ENCODE peak calls at places on chromosomes 11 and 22, in nine cellular contexts. H is mesendoderm, Q is OCI-LY7, I is uterus, W is dorsolateral prefrontal cortex, K is cardiac muscle cell, P is right lobe of liver, N is heart left ventricle, X is tibial artery. R is an unnamed sample.

GRCh38 chr11:94112182-94112960 is 16.3 kb upstream of the PANX1 start:
- DNase-seq in H (no peak), Q (no peak), I (no peak), W (no peak), K (peak), P (no peak), N (no peak), X (no peak), R (no peak)

GRCh38 chr11:2924821-2925675 is 4.2 kb downstream of the PHLDA2 start:
- DNase-seq in H (no peak), Q (no peak), I (no peak), W (no peak), K (no peak), P (no peak), N (no peak), X (no peak), R (no peak)

GRCh38 chr11:47611240-47611863 is 17.1 kb upstream of the C1QTNF4 start:
- DNase-seq in H (no peak), Q (peak), I (no peak), W (no peak), K (no peak), P (no peak), N (no peak), X (no peak), R (no peak)

GRCh38 chr11:100556781-100557180 is 130.3 kb upstream of the ARHGAP42 start:
- DNase-seq in H (no peak), Q (no peak), I (no peak), W (no peak), K (no peak), P (no peak), N (no peak), X (no peak), R (no peak)

GRCh38 chr11:115919341-115920086 is 415.3 kb upstream of the CADM1 start:
- DNase-seq in H (peak), Q (no peak), I (no peak), W (no peak), K (peak), P (no peak), N (no peak), X (no peak), R (no peak)

GRCh38 chr11:6219359-6219758 is 14.0 kb downstream of the C11orf42 start:
- DNase-seq in H (peak), Q (no peak), I (no peak), W (no peak), K (peak), P (no peak), N (no peak), X (peak), R (no peak)

GRCh38 chr11:111376453-111376871 is 2.6 kb downstream of the POU2AF1 start:
- DNase-seq in H (no peak), Q (no peak), I (no peak), W (no peak), K (no peak), P (no peak), N (no peak), X (no peak), R (no peak)

GRCh38 chr22:47174096-47174495 is 411.6 kb downstream of the TBC1D22A start:
- DNase-seq in H (no peak), Q (no peak), I (peak), W (no peak), K (no peak), P (peak), N (peak), X (no peak), R (no peak)

GRCh38 chr11:45530776-45531175 is 134.6 kb downstream of the CHST1 start:
- DNase-seq in H (no peak), Q (no peak), I (no peak), W (no peak), K (no peak), P (no peak), N (no peak), X (no peak), R (no peak)

GRCh38 chr11:12159351-12160099 is 49.1 kb downstream of the MICAL2 start:
- DNase-seq in H (no peak), Q (no peak), I (no peak), W (peak), K (peak), P (no peak), N (no peak), X (peak), R (no peak)

GRCh38 chr22:39234867-39235687 is 9.7 kb downstream of the PDGFB start:
- DNase-seq in H (no peak), Q (no peak), I (no peak), W (no peak), K (no peak), P (peak), N (peak), X (no peak), R (no peak)

GRCh38 chr22:19464975-19465374 is 14.0 kb downstream of the UFD1 start:
- DNase-seq in H (no peak), Q (no peak), I (no peak), W (no peak), K (no peak), P (peak), N (no peak), X (no peak), R (no peak)

GRCh38 chr22:41966607-41967240 is 2.5 kb upstream of the SEPTIN3 start:
- DNase-seq in H (peak), Q (peak), I (no peak), W (peak), K (peak), P (no peak), N (no peak), X (peak), R (no peak)

GRCh38 chr11:47376543-47377371 is 1.6 kb downstream of the SPI1 start:
- DNase-seq in H (peak), Q (peak), I (no peak), W (no peak), K (peak), P (no peak), N (no peak), X (peak), R (no peak)

GRCh38 chr11:58334708-58335107 is 24.2 kb downstream of the OR5B17 start:
- DNase-seq in H (peak), Q (no peak), I (no peak), W (no peak), K (peak), P (no peak), N (no peak), X (no peak), R (no peak)

GRCh38 chr22:22933807-22934542 is 46.4 kb downstream of the IGLL5 start:
- DNase-seq in H (no peak), Q (no peak), I (no peak), W (no peak), K (no peak), P (no peak), N (no peak), X (no peak), R (no peak)

GRCh38 chr11:45885274-45885920 is at the start of gene MAPK8IP1:
- DNase-seq in H (peak), Q (peak), I (peak), W (no peak), K (peak), P (peak), N (peak), X (no peak), R (no peak)

GRCh38 chr11:7909585-7910325 is 21.3 kb downstream of the OR10A6 start:
- DNase-seq in H (peak), Q (no peak), I (no peak), W (no peak), K (no peak), P (no peak), N (no peak), X (no peak), R (no peak)

GRCh38 chr22:37775785-37776638 is 31.7 kb upstream of the GCAT start:
- DNase-seq in H (no peak), Q (no peak), I (no peak), W (no peak), K (no peak), P (no peak), N (no peak), X (no peak), R (no peak)

GRCh38 chr11:100682247-100682969 is 4.7 kb upstream of the ARHGAP42 start:
- DNase-seq in H (peak), Q (peak), I (no peak), W (no peak), K (peak), P (no peak), N (no peak), X (no peak), R (no peak)

GRCh38 chr22:38465673-38466490 is 2.0 kb upstream of the KDELR3 start:
- DNase-seq in H (no peak), Q (peak), I (no peak), W (no peak), K (no peak), P (no peak), N (no peak), X (no peak), R (no peak)

GRCh38 chr11:103534959-103535358 is 425.7 kb downstream of the DYNC2H1 start:
- DNase-seq in H (no peak), Q (no peak), I (no peak), W (no peak), K (no peak), P (no peak), N (no peak), X (no peak), R (no peak)

GRCh38 chr11:62104816-62105610 is 18.8 kb upstream of the INCENP start:
- DNase-seq in H (no peak), Q (no peak), I (peak), W (no peak), K (peak), P (no peak), N (peak), X (no peak), R (no peak)

GRCh38 chr11:27291302-27291889 is 71.6 kb downstream of the CCDC34 start:
- DNase-seq in H (peak), Q (peak), I (no peak), W (no peak), K (no peak), P (no peak), N (no peak), X (no peak), R (no peak)

GRCh38 chr22:37126882-37127281 is 17.4 kb upstream of the TMPRSS6 start:
- DNase-seq in H (no peak), Q (peak), I (no peak), W (no peak), K (no peak), P (no peak), N (no peak), X (no peak), R (no peak)

GRCh38 chr11:45500457-45500856 is 165.0 kb downstream of the CHST1 start:
- DNase-seq in H (peak), Q (no peak), I (no peak), W (no peak), K (peak), P (no peak), N (no peak), X (no peak), R (no peak)

GRCh38 chr11:131629925-131630324 is 259.5 kb downstream of the NTM start:
- DNase-seq in H (no peak), Q (no peak), I (no peak), W (no peak), K (no peak), P (no peak), N (no peak), X (no peak), R (no peak)

GRCh38 chr22:16915711-16916110 is 90.5 kb upstream of the XKR3 start:
- DNase-seq in H (no peak), Q (peak), I (no peak), W (no peak), K (no peak), P (no peak), N (no peak), X (no peak), R (no peak)

GRCh38 chr11:96152623-96153022 is 190.4 kb downstream of the MAML2 start:
- DNase-seq in H (no peak), Q (no peak), I (no peak), W (no peak), K (no peak), P (no peak), N (no peak), X (no peak), R (no peak)

GRCh38 chr11:64838600-64839334 is 5.7 kb downstream of the CDC42BPG start:
- DNase-seq in H (no peak), Q (no peak), I (no peak), W (no peak), K (no peak), P (no peak), N (no peak), X (no peak), R (no peak)

GRCh38 chr22:50483556-50483955 is 2.2 kb downstream of the ADM2 start:
- DNase-seq in H (no peak), Q (no peak), I (no peak), W (no peak), K (no peak), P (no peak), N (no peak), X (no peak), R (no peak)

GRCh38 chr22:39253427-39254070 is 8.8 kb upstream of the PDGFB start:
- DNase-seq in H (peak), Q (no peak), I (peak), W (peak), K (peak), P (no peak), N (peak), X (peak), R (no peak)

GRCh38 chr22:37161442-37161841 is 11.7 kb upstream of the IL2RB start:
- DNase-seq in H (peak), Q (peak), I (no peak), W (no peak), K (no peak), P (no peak), N (no peak), X (no peak), R (no peak)

GRCh38 chr22:39661842-39662676 is 91.5 kb downstream of the CACNA1I start:
- DNase-seq in H (peak), Q (no peak), I (no peak), W (no peak), K (no peak), P (no peak), N (no peak), X (no peak), R (no peak)

GRCh38 chr22:21444701-21445436 is 22.3 kb upstream of the TMEM191C start:
- DNase-seq in H (no peak), Q (no peak), I (no peak), W (peak), K (no peak), P (peak), N (no peak), X (peak), R (no peak)

DNA sequence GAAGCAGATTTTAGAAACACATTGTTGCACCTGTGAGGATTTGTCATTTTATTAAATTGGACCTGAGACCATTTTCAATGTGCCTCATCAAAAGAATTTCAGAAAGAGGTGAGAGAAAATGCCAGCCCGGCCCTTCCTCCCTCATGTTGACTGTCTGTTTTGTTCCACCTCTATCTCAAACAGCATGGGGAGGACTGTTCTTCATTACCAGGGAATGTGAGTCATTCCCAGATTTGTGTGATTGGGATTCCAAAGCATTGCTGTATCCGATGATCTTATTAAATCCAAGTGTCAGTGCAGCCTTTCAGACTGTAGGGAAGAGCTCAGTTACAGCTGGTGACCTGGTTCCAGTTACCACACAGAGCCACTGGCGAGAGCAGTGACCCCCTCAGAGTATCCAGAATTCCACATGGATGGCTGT is 20.7 kb downstream of the KREMEN1 start:
- DNase-seq in H (no peak), Q (no peak), I (no peak), W (no peak), K (peak), P (peak), N (no peak), X (no peak), R (no peak)
- H3K4me3 ChIP-seq in H (no peak), Q (no peak), I (no peak), W (no peak), K (no peak), P (no peak), N (no peak), X (no peak), R (no peak)

GRCh38 chr11:33531743-33532181 is 168.9 kb downstream of the C11orf91 start:
- DNase-seq in H (no peak), Q (no peak), I (peak), W (no peak), K (peak), P (no peak), N (peak), X (no peak), R (no peak)
- H3K4me3 ChIP-seq in H (no peak), Q (no peak), I (no peak), W (no peak), K (no peak), P (no peak), N (no peak), X (no peak), R (no peak)

GRCh38 chr11:126146454-126147192 is 64.8 kb downstream of the RPUSD4 start:
- DNase-seq in H (peak), Q (no peak), I (no peak), W (no peak), K (no peak), P (no peak), N (no peak), X (no peak), R (no peak)
- H3K4me3 ChIP-seq in H (no peak), Q (no peak), I (no peak), W (peak), K (no peak), P (no peak), N (no peak), X (no peak), R (no peak)

DNA sequence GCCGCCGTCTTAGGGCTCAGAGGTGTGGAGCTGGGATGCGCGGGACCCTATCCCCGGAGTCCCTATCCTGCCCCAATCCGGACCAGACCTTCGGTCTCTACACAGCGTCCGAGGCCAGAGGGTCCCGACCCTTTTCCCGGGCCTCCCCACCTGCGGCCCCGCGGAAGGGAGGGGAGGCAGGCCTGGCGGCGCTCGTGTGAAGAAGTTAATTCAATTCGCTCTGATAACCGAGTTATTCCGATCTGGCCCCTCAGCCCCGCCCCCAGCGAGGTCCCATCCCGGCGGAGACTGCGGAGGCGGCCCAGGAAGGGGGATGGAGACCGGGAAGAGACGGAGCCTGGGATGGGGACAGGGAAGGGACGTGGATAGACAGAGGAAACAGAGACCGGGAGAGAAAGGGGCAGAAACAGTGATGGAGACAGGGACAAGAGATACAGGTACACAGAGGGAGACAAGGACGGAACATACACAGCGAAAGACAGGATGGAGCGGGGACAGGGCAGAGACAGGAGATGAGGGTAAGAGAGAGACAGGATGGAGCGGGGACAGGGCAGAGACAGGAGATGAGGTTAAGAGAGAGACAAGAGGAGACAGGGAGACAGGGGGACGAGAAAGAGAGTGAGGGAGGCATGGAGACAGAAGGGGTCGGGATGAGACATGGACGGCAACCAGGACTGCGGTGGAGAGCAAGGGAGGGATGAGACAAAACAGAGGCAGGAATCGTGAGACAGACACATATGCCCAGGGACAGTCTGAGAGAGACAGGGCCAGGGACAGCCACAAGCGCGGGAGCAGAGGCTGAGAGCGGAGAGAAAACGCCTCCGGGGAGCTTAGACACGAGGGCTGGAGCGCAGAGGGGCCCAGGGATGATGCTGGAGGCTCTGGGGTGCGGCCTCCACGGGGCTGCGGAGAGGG is 598 bp upstream of the PHOX2A start:
- DNase-seq in H (peak), Q (no peak), I (no peak), W (no peak), K (no peak), P (no peak), N (no peak), X (no peak), R (no peak)
- H3K4me3 ChIP-seq in H (peak), Q (no peak), I (no peak), W (peak), K (peak), P (no peak), N (no peak), X (peak), R (peak)

GRCh38 chr22:27474711-27475547 is 326.6 kb downstream of the MN1 start:
- DNase-seq in H (peak), Q (no peak), I (peak), W (no peak), K (peak), P (no peak), N (no peak), X (no peak), R (no peak)
- H3K4me3 ChIP-seq in H (no peak), Q (no peak), I (no peak), W (no peak), K (no peak), P (no peak), N (no peak), X (no peak), R (no peak)

GRCh38 chr11:122214567-122214966 is 98.6 kb upstream of the BLID start:
- DNase-seq in H (no peak), Q (no peak), I (no peak), W (no peak), K (no peak), P (no peak), N (no peak), X (no peak), R (no peak)

GRCh38 chr11:122213111-122213510 is 97.1 kb upstream of the BLID start:
- DNase-seq in H (no peak), Q (no peak), I (no peak), W (peak), K (no peak), P (no peak), N (no peak), X (no peak), R (no peak)

GRCh38 chr11:122210378-122210995 is 94.5 kb upstream of the BLID start:
- DNase-seq in H (no peak), Q (no peak), I (no peak), W (no peak), K (no peak), P (no peak), N (no peak), X (no peak), R (no peak)

GRCh38 chr11:122215244-122215992 is 99.4 kb upstream of the BLID start:
- DNase-seq in H (peak), Q (peak), I (peak), W (peak), K (peak), P (peak), N (peak), X (peak), R (peak)

GRCh38 chr11:122214080-122214479 is 98.1 kb upstream of the BLID start:
- DNase-seq in H (no peak), Q (no peak), I (no peak), W (no peak), K (no peak), P (no peak), N (no peak), X (no peak), R (no peak)
- H3K4me3 ChIP-seq in H (no peak), Q (no peak), I (no peak), W (no peak), K (no peak), P (no peak), N (no peak), X (no peak), R (no peak)

DNA sequence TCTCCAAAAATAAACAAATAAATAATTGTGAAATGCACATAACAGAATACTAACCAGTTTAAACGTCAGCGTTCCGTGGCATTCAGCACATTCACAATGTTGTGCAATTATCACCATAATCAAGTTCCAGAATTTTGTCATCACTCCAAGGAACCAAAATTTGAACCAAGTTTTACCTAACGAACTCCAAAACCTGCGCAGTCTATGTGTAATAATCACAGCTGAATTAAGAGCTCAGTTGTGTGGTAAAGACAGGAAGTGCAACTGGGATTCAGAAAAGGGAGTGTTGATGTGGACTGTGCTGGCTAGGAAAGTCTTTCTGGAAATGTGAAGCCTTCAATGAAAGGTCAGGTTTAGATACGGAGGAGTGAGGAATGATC is 5.4 kb upstream of the MCAM start:
- DNase-seq in H (no peak), Q (no peak), I (no peak), W (no peak), K (peak), P (no peak), N (no peak), X (no peak), R (no peak)
- H3K4me3 ChIP-seq in H (no peak), Q (no peak), I (no peak), W (no peak), K (no peak), P (no peak), N (no peak), X (peak), R (no peak)

GRCh38 chr11:30424336-30424735 is 101.4 kb downstream of the ARL14EP start:
- DNase-seq in H (no peak), Q (no peak), I (no peak), W (no peak), K (no peak), P (no peak), N (peak), X (no peak), R (no peak)
- H3K4me3 ChIP-seq in H (no peak), Q (no peak), I (no peak), W (no peak), K (no peak), P (no peak), N (no peak), X (no peak), R (no peak)